ENCODE peak calls at places on chromosome 7, in eight cellular contexts. G is stimulated activated CD4-positive, alpha-beta T cell treated with anti-CD3 and anti-CD28 coated beads, Interleukin-1b, Interleukin-23, amount 100 ng/mL, for 4 hours; F is CD8-positive, alpha-beta memory T cell; Y is T-cell; M is A549; V is natural killer cell treated with Interleukin-12 subunit alpha and Interleukin-12 subunit beta and Interleukin-15 and Interleukin-18, amount 100 ng/mL, for 72 hours; U is coronary artery; R is ELF-1. S is an unnamed sample.

GRCh38 chr7:42096681-42097637 is 140.1 kb downstream of the GLI3 start:
- DNase-seq in R (peak), U (no peak), M (no peak), F (no peak), G (no peak), V (no peak), Y (no peak), S (no peak)

GRCh38 chr7:136940917-136941316 is 72.5 kb downstream of the CHRM2 start:
- DNase-seq in F (no peak), U (no peak), R (no peak), M (no peak), G (no peak), Y (no peak), V (no peak), S (no peak)

GRCh38 chr7:38881947-38882684 is 26.9 kb downstream of the VPS41 start:
- DNase-seq in F (no peak), G (no peak), V (no peak), R (no peak), M (no peak), U (no peak), Y (no peak), S (no peak)

GRCh38 chr7:16564909-16565426 is 38.3 kb downstream of the LRRC72 start:
- DNase-seq in R (peak), F (no peak), G (no peak), U (no peak), M (peak), V (no peak), Y (no peak), S (no peak)

GRCh38 chr7:2934211-2934731 is 90.2 kb upstream of the GNA12 start:
- DNase-seq in F (no peak), Y (no peak), R (no peak), M (peak), G (no peak), U (peak), V (no peak), S (no peak)

GRCh38 chr7:125423444-125424155 is 494.0 kb upstream of the POT1 start:
- DNase-seq in U (no peak), V (peak), Y (no peak), R (no peak), M (no peak), F (no peak), G (no peak), S (no peak)

GRCh38 chr7:91050677-91051076 is 213.6 kb upstream of the FZD1 start:
- DNase-seq in M (no peak), U (no peak), V (no peak), Y (no peak), G (no peak), R (no peak), F (no peak), S (no peak)

GRCh38 chr7:1925349-1925748 is 255.3 kb downstream of the ELFN1 start:
- DNase-seq in F (no peak), R (peak), V (no peak), Y (no peak), G (no peak), M (no peak), U (no peak), S (no peak)

GRCh38 chr7:30327813-30328212 is 43.4 kb downstream of the ZNRF2 start:
- DNase-seq in R (no peak), V (no peak), G (no peak), M (no peak), F (no peak), Y (no peak), U (no peak), S (no peak)

GRCh38 chr7:1663243-1663642 is 6.8 kb upstream of the ELFN1 start:
- DNase-seq in U (peak), Y (no peak), R (no peak), M (no peak), V (no peak), F (no peak), G (no peak), S (no peak)

GRCh38 chr7:44470080-44470479 is 20.4 kb downstream of the NUDCD3 start:
- DNase-seq in R (no peak), F (no peak), M (no peak), Y (no peak), G (no peak), V (no peak), U (no peak), S (no peak)

GRCh38 chr7:128906766-128907559 is 3.5 kb downstream of the KCP start:
- DNase-seq in U (peak), R (no peak), V (no peak), G (no peak), Y (no peak), F (no peak), M (no peak), S (no peak)

GRCh38 chr7:98879198-98879988 is 1.1 kb downstream of the TRRAP start:
- DNase-seq in G (peak), Y (peak), R (peak), F (peak), U (peak), V (peak), M (peak), S (no peak)

GRCh38 chr7:149450821-149451220 is 10.0 kb downstream of the ZNF777 start:
- DNase-seq in Y (no peak), R (no peak), U (no peak), M (no peak), V (no peak), G (no peak), F (no peak), S (no peak)

GRCh38 chr7:36971515-36972139 is 247.3 kb upstream of the AOAH start:
- DNase-seq in U (no peak), R (no peak), V (no peak), M (no peak), F (no peak), Y (no peak), G (no peak), S (no peak)

GRCh38 chr7:100803398-100804161 is 23.7 kb downstream of the EPHB4 start:
- DNase-seq in R (peak), M (peak), G (no peak), F (no peak), V (no peak), Y (no peak), U (peak), S (peak)

GRCh38 chr7:113188396-113188795 is 70.0 kb upstream of the SMIM30 start:
- DNase-seq in M (no peak), G (no peak), R (peak), U (no peak), Y (no peak), F (no peak), V (no peak), S (no peak)

GRCh38 chr7:28625446-28625845 is 213.1 kb downstream of the CREB5 start:
- DNase-seq in M (no peak), F (no peak), V (no peak), R (no peak), Y (no peak), U (no peak), G (no peak), S (no peak)

GRCh38 chr7:132577206-132578049 is 1.2 kb upstream of the PLXNA4 start:
- DNase-seq in G (no peak), Y (no peak), V (no peak), M (peak), F (no peak), U (no peak), R (peak), S (peak)

GRCh38 chr7:139731802-139732470 is 45.9 kb downstream of the HIPK2 start:
- DNase-seq in V (no peak), R (no peak), F (no peak), G (no peak), Y (no peak), U (peak), M (peak), S (no peak)

GRCh38 chr7:67738958-67739357 is 742.3 kb downstream of the TYW1 start:
- DNase-seq in U (no peak), M (no peak), R (no peak), Y (no peak), V (no peak), G (no peak), F (no peak), S (no peak)

S was measured in neural crest cell.